ENCODE peak calls at places on chromosome 18, in four cellular contexts. A is NCI-H1105 treated with DMSO at 0.1 percent for 48 hours, K is GM04503, X is neural progenitor cell. L is an unnamed sample.
A peak's percentile ranks its signal among the peaks of the same experiment; 100 is the strongest.

GRCh38 chr18:58609536-58609993 is 19.3 kb downstream of the ALPK2 start:
- DNase-seq in A (no peak), K (no peak), X (no peak), L (no peak)

GRCh38 chr18:12278765-12279682 is 24.9 kb downstream of the CIDEA start:
- DNase-seq in A (no peak), K (peak; percentile 89), X (peak; percentile 87), L (no peak)

GRCh38 chr18:45212186-45213039 is 402.9 kb upstream of the SLC14A2 start:
- DNase-seq in A (peak; percentile 83), K (no peak), X (peak; percentile 86), L (peak; percentile 77)

GRCh38 chr18:27778925-27779324 is 398.0 kb downstream of the CDH2 start:
- DNase-seq in A (no peak), K (no peak), X (peak; percentile 52), L (no peak)

GRCh38 chr18:31489311-31489710 is 8.7 kb upstream of the DSG2 start:
- DNase-seq in A (no peak), K (no peak), X (no peak), L (no peak)

GRCh38 chr18:78733762-78734613 is 245.6 kb upstream of the SALL3 start:
- DNase-seq in A (no peak), K (no peak), X (no peak), L (no peak)

GRCh38 chr18:48292787-48293409 is 116.3 kb downstream of the ZBTB7C start:
- DNase-seq in A (no peak), K (no peak), X (no peak), L (no peak)

GRCh38 chr18:27845897-27846296 is 331.0 kb downstream of the CDH2 start:
- DNase-seq in A (no peak), K (no peak), X (no peak), L (no peak)

GRCh38 chr18:44733754-44734465 is 53.2 kb downstream of the SETBP1 start:
- DNase-seq in A (no peak), K (no peak), X (no peak), L (no peak)

GRCh38 chr18:70072678-70073077 is 125.0 kb upstream of the CD226 start:
- DNase-seq in A (peak; percentile 83), K (peak; percentile 8), X (no peak), L (no peak)

GRCh38 chr18:49690307-49690706 is 123.0 kb downstream of the ACAA2 start:
- DNase-seq in A (no peak), K (peak; percentile 64), X (no peak), L (no peak)

L was measured in NCI-H2227 treated with DMSO at 0.1 percent for 48 hours.